ENCODE peak calls at places on chromosomes 5 and 9, in four cellular contexts. F is activated CD8-positive, alpha-beta T cell treated with anti-CD3 and anti-CD28 coated beads, Interleukin-2, amount 10 ng/mL, durations not matched to agents 7 days and 5 days; C is stimulated activated naive CD8-positive, alpha-beta T cell treated with anti-CD3 and anti-CD28 coated beads, Interleukin-15, Interleukin-2, amounts not matched to agents 100 U/mL and 50 U/mL, for 24 hours; H is neuronal stem cell. G is an unnamed sample.

GRCh38 chr9:27599102-27599501 is 25.8 kb upstream of the C9orf72 start:
- DNase-seq in C (no peak), H (no peak), F (no peak), G (no peak)

GRCh38 chr9:120386390-120387131 is 193.4 kb downstream of the CDK5RAP2 start:
- DNase-seq in F (no peak), H (no peak), C (no peak), G (no peak)

GRCh38 chr5:35239476-35239875 is 9.2 kb upstream of the PRLR start:
- DNase-seq in H (no peak), C (no peak), F (no peak), G (no peak)

GRCh38 chr9:77769246-77769645 is 121.1 kb upstream of the GNA14 start:
- DNase-seq in H (no peak), F (no peak), C (no peak), G (no peak)

GRCh38 chr5:62538017-62538942 is 40.3 kb upstream of the LRRC70 start:
- DNase-seq in C (no peak), H (no peak), F (no peak), G (no peak)

GRCh38 chr5:75281716-75282465 is 45.2 kb upstream of the ANKRD31 start:
- DNase-seq in H (no peak), F (no peak), C (no peak), G (no peak)

GRCh38 chr9:122446819-122447484 is 30.8 kb downstream of the OR1J1 start:
- DNase-seq in C (no peak), H (no peak), F (no peak), G (no peak)

GRCh38 chr5:149517461-149518122 is 33.6 kb downstream of the CSNK1A1 start:
- DNase-seq in H (no peak), C (no peak), F (no peak), G (no peak)

GRCh38 chr9:79765466-79765865 is 193.7 kb downstream of the TLE4 start:
- DNase-seq in H (no peak), F (no peak), C (no peak), G (no peak)

GRCh38 chr5:124301222-124301621 is 445.2 kb downstream of the ZNF608 start:
- DNase-seq in F (no peak), C (no peak), H (no peak), G (no peak)

GRCh38 chr5:124738751-124739559 is 7.5 kb downstream of the ZNF608 start:
- DNase-seq in H (peak), C (no peak), F (no peak), G (no peak)

GRCh38 chr5:78805474-78806124 is 157.0 kb upstream of the LHFPL2 start:
- DNase-seq in H (no peak), C (no peak), F (no peak), G (no peak)

GRCh38 chr9:126471084-126471611 is 142.6 kb upstream of the LMX1B start:
- DNase-seq in H (no peak), F (peak), C (peak), G (no peak)

GRCh38 chr5:82259172-82259800 is 18.9 kb downstream of the RPS23 start:
- DNase-seq in H (no peak), F (no peak), C (no peak), G (no peak)

GRCh38 chr9:87276851-87277251 is 220.8 kb upstream of the DAPK1 start:
- DNase-seq in F (no peak), H (no peak), C (no peak), G (no peak)

GRCh38 chr9:134049772-134050588 is 17.8 kb downstream of the BRD3 start:
- DNase-seq in H (no peak), C (no peak), F (no peak), G (no peak)

GRCh38 chr9:38724749-38725148 is 4.8 kb upstream of the FAM240B start:
- DNase-seq in H (no peak), F (no peak), C (no peak), G (no peak)

GRCh38 chr9:134171316-134172197 is 7.2 kb upstream of the RNU6ATAC start:
- DNase-seq in H (no peak), C (no peak), F (no peak), G (no peak)

GRCh38 chr5:111703662-111704061 is 53.3 kb downstream of the NREP start:
- DNase-seq in H (no peak), F (peak), C (no peak), G (no peak)

G was measured in ecto neural progenitor cell.